ENCODE peak calls at places on chromosome 18, in eight cellular contexts. I, P, X, C, O, R, S and A are unnamed samples.

GRCh38 chr18:62904396-62905285 is 189.3 kb downstream of the PHLPP1 start:
- DNase-seq in X (no peak), P (no peak), O (no peak), I (no peak), S (peak; percentile 22), C (no peak), R (no peak), A (no peak)

GRCh38 chr18:23487738-23488625 is 15.3 kb upstream of the RMC1 start:
- DNase-seq in R (peak; percentile 85), I (peak; percentile 69), X (no peak), P (no peak), C (peak; percentile 74), S (peak; percentile 20), O (peak; percentile 23), A (no peak)

GRCh38 chr18:50131591-50131990 is 63.4 kb downstream of the MYO5B start:
- DNase-seq in R (no peak), I (no peak), P (no peak), C (no peak), S (no peak), X (no peak), O (no peak), A (no peak)

GRCh38 chr18:54607213-54607934 is 16.3 kb downstream of the DYNAP start:
- DNase-seq in P (peak; percentile 10), I (peak; percentile 63), S (no peak), C (no peak), O (peak; percentile 38), X (no peak), R (no peak), A (no peak)

GRCh38 chr18:28176933-28177827 is at the start of gene CDH2:
- DNase-seq in O (no peak), C (no peak), X (no peak), S (peak; percentile 71), I (no peak), R (peak; percentile 83), P (peak; percentile 87), A (peak; percentile 87)

GRCh38 chr18:46649071-46649862 is 7.8 kb downstream of the LOXHD1 start:
- DNase-seq in C (peak; percentile 44), P (no peak), X (no peak), I (no peak), O (no peak), R (no peak), S (no peak), A (no peak)

GRCh38 chr18:49751427-49752094 is 61.8 kb downstream of the ACAA2 start:
- DNase-seq in X (no peak), S (no peak), C (peak; percentile 50), I (no peak), O (no peak), P (no peak), R (peak; percentile 48), A (no peak)

GRCh38 chr18:13610517-13610916 is 115.8 kb downstream of the FAM210A start:
- DNase-seq in S (no peak), P (peak; percentile 21), X (no peak), I (no peak), R (peak; percentile 74), C (no peak), O (no peak), A (no peak)

GRCh38 chr18:36769611-36770314 is 59.0 kb downstream of the TPGS2 start:
- DNase-seq in X (peak; percentile 13), S (no peak), P (peak; percentile 35), O (no peak), R (no peak), I (no peak), C (no peak), A (peak; percentile 46)

GRCh38 chr18:44826418-44827259 is 146.0 kb downstream of the SETBP1 start:
- DNase-seq in S (peak; percentile 96), O (peak; percentile 81), X (no peak), P (peak; percentile 95), R (no peak), I (peak; percentile 75), C (peak; percentile 89), A (no peak)

GRCh38 chr18:9418047-9418690 is 57.1 kb upstream of the RALBP1 start:
- DNase-seq in O (no peak), I (no peak), X (no peak), R (no peak), S (no peak), P (no peak), C (no peak), A (peak; percentile 21)

GRCh38 chr18:49520661-49521145 is 33.7 kb upstream of the C18orf32 start:
- DNase-seq in R (no peak), I (no peak), P (peak; percentile 69), O (no peak), C (no peak), S (peak; percentile 41), X (no peak), A (no peak)

GRCh38 chr18:43876286-43877082 is 599.2 kb upstream of the SYT4 start:
- DNase-seq in O (no peak), R (no peak), S (no peak), X (no peak), P (no peak), I (no peak), C (no peak), A (peak; percentile 60)

GRCh38 chr18:53093650-53094049 is 753.7 kb downstream of the DCC start:
- DNase-seq in C (no peak), I (no peak), P (no peak), X (no peak), R (no peak), O (no peak), S (no peak), A (no peak)

GRCh38 chr18:78918707-78919106 is 60.9 kb upstream of the SALL3 start:
- DNase-seq in I (no peak), S (no peak), P (no peak), O (no peak), C (no peak), X (no peak), R (peak; percentile 46), A (no peak)

GRCh38 chr18:36673452-36673851 is 155.3 kb downstream of the TPGS2 start:
- DNase-seq in P (no peak), S (no peak), X (no peak), R (no peak), C (no peak), I (no peak), O (no peak), A (no peak)

GRCh38 chr18:22167471-22168151 is 1.8 kb upstream of the GATA6 start:
- DNase-seq in R (no peak), S (peak; percentile 61), C (no peak), I (no peak), X (no peak), O (peak; percentile 60), P (peak; percentile 40), A (no peak)

GRCh38 chr18:48345596-48345995 is 63.6 kb downstream of the ZBTB7C start:
- DNase-seq in O (peak; percentile 48), X (peak; percentile 12), R (peak; percentile 58), S (peak; percentile 24), I (peak; percentile 64), C (no peak), P (no peak), A (no peak)

GRCh38 chr18:30988440-30988839 is 54.1 kb downstream of the DSC3 start:
- DNase-seq in O (no peak), P (no peak), X (no peak), S (no peak), I (no peak), C (no peak), R (no peak), A (no peak)

GRCh38 chr18:31510319-31510718 is 12.3 kb downstream of the DSG2 start:
- DNase-seq in P (no peak), O (no peak), S (no peak), R (no peak), X (no peak), C (no peak), I (no peak), A (no peak)

GRCh38 chr18:9140984-9141383 is 4.4 kb downstream of the ANKRD12 start:
- DNase-seq in O (no peak), S (no peak), R (no peak), P (no peak), X (no peak), I (no peak), C (no peak), A (no peak)

GRCh38 chr18:379665-380356 is 112.0 kb upstream of the THOC1 start:
- DNase-seq in S (peak; percentile 77), O (no peak), R (no peak), X (no peak), I (no peak), C (no peak), P (no peak), A (no peak)

GRCh38 chr18:21289843-21290242 is 47.8 kb downstream of the GREB1L start:
- DNase-seq in S (no peak), X (no peak), P (no peak), R (no peak), O (no peak), C (no peak), I (no peak), A (no peak)

GRCh38 chr18:74497778-74498177 is 1.6 kb downstream of the CNDP2 start:
- DNase-seq in P (no peak), I (no peak), S (no peak), C (no peak), O (no peak), X (no peak), R (no peak), A (no peak)
- H3K4me1 ChIP-seq in P (peaks cover 8% of the 10 kb centered on the region), I (peaks cover 26% of the 10 kb centered on the region), S (peaks cover 2% of the 10 kb centered on the region), C (peaks cover 9% of the 10 kb centered on the region), O (peaks cover 40% of the 10 kb centered on the region), X (peaks cover 6% of the 10 kb centered on the region), R (peaks cover 40% of the 10 kb centered on the region), A (no peaks in the 10 kb centered on the region)

DNA sequence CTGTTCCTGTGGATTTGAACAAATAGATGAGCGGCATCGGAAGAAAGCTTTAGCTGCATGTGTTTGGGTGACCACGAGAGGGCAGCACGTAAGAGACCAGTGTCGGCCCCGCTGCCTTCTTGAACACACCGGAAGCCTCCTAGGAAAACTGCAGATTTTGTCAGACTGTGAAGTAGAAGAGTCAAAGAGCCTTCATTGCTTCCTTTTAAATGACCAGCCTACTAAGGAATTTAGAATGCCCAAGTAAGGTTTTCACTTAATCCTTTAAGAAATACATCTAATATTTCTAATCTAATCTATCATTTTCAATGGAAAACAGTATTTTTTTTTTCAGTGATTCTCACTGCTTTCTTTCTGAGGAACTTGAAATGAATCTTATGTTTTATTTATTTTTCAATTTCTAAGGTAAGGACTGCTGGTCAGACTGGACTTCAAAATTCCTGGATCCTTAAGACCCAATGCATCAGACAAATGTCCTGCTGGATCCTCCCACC is 55.4 kb upstream of the SEC11C start:
- DNase-seq in R (peak; percentile 85), O (peak; percentile 75), I (peak; percentile 86), C (peak; percentile 71), S (peak; percentile 71), P (peak; percentile 92), X (peak; percentile 75), A (peak; percentile 61)
- TF ChIP-seq CTCF in R (peak; percentile 84), O (peak; percentile 85), I (peak; percentile 62), C (peak; percentile 68), S (peak; percentile 97), P (peak; percentile 95), X (peak; percentile 89), A (peak; percentile 71)

GRCh38 chr18:39685303-39685902 is 2119.8 kb upstream of the CELF4 start:
- DNase-seq in X (no peak), R (no peak), P (no peak), S (no peak), C (no peak), I (no peak), O (no peak), A (no peak)
- H3K4me3 ChIP-seq in X (no peak overlapping the region), R (no peak overlapping the region), P (no peak overlapping the region), S (no peak overlapping the region), C (no peak overlapping the region), I (no peak overlapping the region), O (no peak overlapping the region), A (no peak overlapping the region)

DNA sequence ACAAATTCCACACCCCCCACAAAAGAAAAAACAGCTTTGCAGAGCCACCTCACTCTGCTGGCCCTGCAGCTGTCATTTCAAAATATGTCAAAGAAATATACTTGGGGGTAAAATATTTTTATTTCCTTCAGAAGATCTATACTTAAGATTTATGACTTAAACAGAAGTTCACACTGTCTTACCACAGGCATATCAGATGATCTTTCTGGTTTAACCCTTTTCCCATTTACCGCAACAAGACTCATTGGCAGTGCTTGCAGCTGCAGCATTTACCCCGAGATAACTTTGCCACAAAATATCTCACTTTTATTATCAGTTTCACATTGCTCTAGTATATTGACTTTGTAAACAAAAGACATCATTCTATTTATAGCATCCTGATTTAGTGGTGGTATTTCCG is 21.6 kb upstream of the SLC35G4 start:
- DNase-seq in S (no peak), C (no peak), X (no peak), R (no peak), P (no peak), I (no peak), O (no peak), A (no peak)
- H3K4me1 ChIP-seq in S (no peaks in the 10 kb centered on the region), C (no peaks in the 10 kb centered on the region), X (no peaks in the 10 kb centered on the region), R (no peaks in the 10 kb centered on the region), P (no peaks in the 10 kb centered on the region), I (no peaks in the 10 kb centered on the region), O (no peaks in the 10 kb centered on the region), A (no peaks in the 10 kb centered on the region)